ENCODE peak calls at places on chromosomes 7 and 10, in eight cellular contexts. One of them, this sample, is unnamed.

GRCh38 chr7:150988230-150989226 is 2.3 kb upstream of the NOS3 start:
- DNase-seq in lower lobe of right lung: no peak
- DNase-seq in right lobe of liver: peak
- DNase-seq in colonic mucosa: peak
- DNase-seq in GM12865: peak
- DNase-seq in AG04450: no peak
- DNase-seq in left ventricle myocardium inferior: peak
- DNase-seq in uterus: peak
- DNase-seq in this sample: no peak

GRCh38 chr7:12370249-12370648 is 33.4 kb downstream of the VWDE start:
- DNase-seq in colonic mucosa: no peak
- DNase-seq in AG04450: no peak
- DNase-seq in right lobe of liver: no peak
- DNase-seq in uterus: no peak
- DNase-seq in left ventricle myocardium inferior: no peak
- DNase-seq in lower lobe of right lung: no peak
- DNase-seq in GM12865: no peak
- DNase-seq in this sample: no peak

GRCh38 chr10:70757856-70758255 is 27.3 kb downstream of the TBATA start:
- DNase-seq in right lobe of liver: no peak
- DNase-seq in uterus: no peak
- DNase-seq in AG04450: no peak
- DNase-seq in colonic mucosa: no peak
- DNase-seq in lower lobe of right lung: peak
- DNase-seq in GM12865: no peak
- DNase-seq in left ventricle myocardium inferior: no peak
- DNase-seq in this sample: no peak

GRCh38 chr10:131311661-131312260 is at the start of gene TCERG1L:
- DNase-seq in AG04450: no peak
- DNase-seq in uterus: no peak
- DNase-seq in GM12865: no peak
- DNase-seq in lower lobe of right lung: peak
- DNase-seq in colonic mucosa: no peak
- DNase-seq in right lobe of liver: no peak
- DNase-seq in left ventricle myocardium inferior: no peak
- DNase-seq in this sample: no peak

GRCh38 chr10:69729326-69730048 is 72.2 kb upstream of the COL13A1 start:
- DNase-seq in AG04450: no peak
- DNase-seq in lower lobe of right lung: no peak
- DNase-seq in uterus: no peak
- DNase-seq in colonic mucosa: no peak
- DNase-seq in left ventricle myocardium inferior: no peak
- DNase-seq in right lobe of liver: no peak
- DNase-seq in GM12865: no peak
- DNase-seq in this sample: no peak

GRCh38 chr10:25117757-25118156 is 57.0 kb upstream of the GPR158 start:
- DNase-seq in right lobe of liver: no peak
- DNase-seq in lower lobe of right lung: no peak
- DNase-seq in uterus: no peak
- DNase-seq in GM12865: no peak
- DNase-seq in colonic mucosa: no peak
- DNase-seq in AG04450: no peak
- DNase-seq in left ventricle myocardium inferior: no peak
- DNase-seq in this sample: no peak

GRCh38 chr10:133309720-133310398 is 1.1 kb downstream of the ZNF511 start:
- DNase-seq in left ventricle myocardium inferior: peak
- DNase-seq in uterus: peak
- DNase-seq in right lobe of liver: peak
- DNase-seq in AG04450: no peak
- DNase-seq in colonic mucosa: peak
- DNase-seq in lower lobe of right lung: peak
- DNase-seq in GM12865: no peak
- DNase-seq in this sample: no peak

GRCh38 chr7:122885583-122886356 is 490 bp downstream of the CADPS2 start:
- DNase-seq in right lobe of liver: peak
- DNase-seq in left ventricle myocardium inferior: peak
- DNase-seq in AG04450: no peak
- DNase-seq in lower lobe of right lung: peak
- DNase-seq in GM12865: peak
- DNase-seq in colonic mucosa: peak
- DNase-seq in uterus: peak
- DNase-seq in this sample: no peak

GRCh38 chr10:131855763-131856401 is 44.9 kb upstream of the PPP2R2D start:
- DNase-seq in colonic mucosa: no peak
- DNase-seq in GM12865: no peak
- DNase-seq in right lobe of liver: no peak
- DNase-seq in uterus: no peak
- DNase-seq in AG04450: no peak
- DNase-seq in lower lobe of right lung: peak
- DNase-seq in left ventricle myocardium inferior: no peak
- DNase-seq in this sample: no peak

GRCh38 chr7:105429746-105430612 is 41.3 kb upstream of the SRPK2 start:
- DNase-seq in AG04450: peak
- DNase-seq in lower lobe of right lung: no peak
- DNase-seq in right lobe of liver: no peak
- DNase-seq in colonic mucosa: peak
- DNase-seq in left ventricle myocardium inferior: no peak
- DNase-seq in GM12865: peak
- DNase-seq in uterus: peak
- DNase-seq in this sample: peak

GRCh38 chr7:132393789-132394261 is 182.4 kb downstream of the PLXNA4 start:
- DNase-seq in right lobe of liver: no peak
- DNase-seq in AG04450: no peak
- DNase-seq in GM12865: no peak
- DNase-seq in colonic mucosa: no peak
- DNase-seq in lower lobe of right lung: no peak
- DNase-seq in left ventricle myocardium inferior: peak
- DNase-seq in uterus: peak
- DNase-seq in this sample: peak

GRCh38 chr7:74479066-74479781 is 25.5 kb downstream of the GTF2IRD1 start:
- DNase-seq in colonic mucosa: peak
- DNase-seq in GM12865: no peak
- DNase-seq in right lobe of liver: peak
- DNase-seq in AG04450: no peak
- DNase-seq in uterus: peak
- DNase-seq in lower lobe of right lung: peak
- DNase-seq in left ventricle myocardium inferior: peak
- DNase-seq in this sample: no peak

GRCh38 chr10:46251857-46252847 is 34.6 kb upstream of the ANTXRL start:
- DNase-seq in colonic mucosa: peak
- DNase-seq in lower lobe of right lung: no peak
- DNase-seq in GM12865: no peak
- DNase-seq in left ventricle myocardium inferior: peak
- DNase-seq in right lobe of liver: no peak
- DNase-seq in AG04450: no peak
- DNase-seq in uterus: no peak
- DNase-seq in this sample: no peak

GRCh38 chr10:17430647-17431355 is 23.6 kb downstream of the ST8SIA6 start:
- DNase-seq in GM12865: peak
- DNase-seq in uterus: peak
- DNase-seq in colonic mucosa: peak
- DNase-seq in AG04450: peak
- DNase-seq in lower lobe of right lung: peak
- DNase-seq in right lobe of liver: peak
- DNase-seq in left ventricle myocardium inferior: peak
- DNase-seq in this sample: peak

GRCh38 chr7:12674861-12675260 is 12.6 kb upstream of the ARL4A start:
- DNase-seq in right lobe of liver: no peak
- DNase-seq in AG04450: no peak
- DNase-seq in colonic mucosa: peak
- DNase-seq in uterus: no peak
- DNase-seq in GM12865: peak
- DNase-seq in lower lobe of right lung: no peak
- DNase-seq in left ventricle myocardium inferior: no peak
- DNase-seq in this sample: no peak

GRCh38 chr7:79806161-79806734 is 328.4 kb upstream of the GNAI1 start:
- DNase-seq in colonic mucosa: no peak
- DNase-seq in right lobe of liver: no peak
- DNase-seq in left ventricle myocardium inferior: no peak
- DNase-seq in GM12865: no peak
- DNase-seq in AG04450: no peak
- DNase-seq in uterus: no peak
- DNase-seq in lower lobe of right lung: no peak
- DNase-seq in this sample: peak

GRCh38 chr7:127346575-127347256 is 45.8 kb downstream of the ZNF800 start:
- DNase-seq in colonic mucosa: no peak
- DNase-seq in AG04450: no peak
- DNase-seq in right lobe of liver: no peak
- DNase-seq in left ventricle myocardium inferior: no peak
- DNase-seq in GM12865: no peak
- DNase-seq in lower lobe of right lung: no peak
- DNase-seq in uterus: no peak
- DNase-seq in this sample: no peak

GRCh38 chr10:78520737-78521430 is 487.2 kb downstream of the RPS24 start:
- DNase-seq in right lobe of liver: no peak
- DNase-seq in GM12865: no peak
- DNase-seq in colonic mucosa: peak
- DNase-seq in lower lobe of right lung: no peak
- DNase-seq in uterus: no peak
- DNase-seq in left ventricle myocardium inferior: no peak
- DNase-seq in AG04450: no peak
- DNase-seq in this sample: no peak

GRCh38 chr10:32417906-32418547 is 27.9 kb upstream of the CCDC7 start:
- DNase-seq in GM12865: no peak
- DNase-seq in right lobe of liver: no peak
- DNase-seq in left ventricle myocardium inferior: no peak
- DNase-seq in uterus: peak
- DNase-seq in lower lobe of right lung: no peak
- DNase-seq in colonic mucosa: no peak
- DNase-seq in AG04450: peak
- DNase-seq in this sample: peak

GRCh38 chr10:88386878-88387773 is 196.0 kb downstream of the RNLS start:
- DNase-seq in colonic mucosa: peak
- DNase-seq in left ventricle myocardium inferior: no peak
- DNase-seq in uterus: peak
- DNase-seq in right lobe of liver: no peak
- DNase-seq in GM12865: peak
- DNase-seq in lower lobe of right lung: no peak
- DNase-seq in AG04450: peak
- DNase-seq in this sample: peak

GRCh38 chr7:54339074-54339473 is 203.1 kb upstream of the VSTM2A start:
- DNase-seq in GM12865: no peak
- DNase-seq in lower lobe of right lung: no peak
- DNase-seq in colonic mucosa: no peak
- DNase-seq in AG04450: no peak
- DNase-seq in right lobe of liver: no peak
- DNase-seq in left ventricle myocardium inferior: peak
- DNase-seq in uterus: no peak
- DNase-seq in this sample: no peak

GRCh38 chr10:6014241-6014761 is 37.0 kb upstream of the IL15RA start:
- DNase-seq in GM12865: peak
- DNase-seq in lower lobe of right lung: no peak
- DNase-seq in uterus: peak
- DNase-seq in left ventricle myocardium inferior: no peak
- DNase-seq in right lobe of liver: no peak
- DNase-seq in colonic mucosa: peak
- DNase-seq in AG04450: no peak
- DNase-seq in this sample: peak

GRCh38 chr10:109665321-109665720 is 258.0 kb downstream of the XPNPEP1 start:
- DNase-seq in AG04450: no peak
- DNase-seq in uterus: no peak
- DNase-seq in GM12865: no peak
- DNase-seq in left ventricle myocardium inferior: no peak
- DNase-seq in right lobe of liver: no peak
- DNase-seq in colonic mucosa: no peak
- DNase-seq in lower lobe of right lung: no peak
- DNase-seq in this sample: no peak

GRCh38 chr7:23230586-23231195 is 15.9 kb upstream of the GPNMB start:
- DNase-seq in lower lobe of right lung: no peak
- DNase-seq in right lobe of liver: no peak
- DNase-seq in colonic mucosa: no peak
- DNase-seq in AG04450: no peak
- DNase-seq in GM12865: no peak
- DNase-seq in left ventricle myocardium inferior: no peak
- DNase-seq in uterus: no peak
- DNase-seq in this sample: no peak

GRCh38 chr7:69436944-69437343 is 161.3 kb upstream of the AUTS2 start:
- DNase-seq in GM12865: no peak
- DNase-seq in colonic mucosa: peak
- DNase-seq in AG04450: no peak
- DNase-seq in lower lobe of right lung: no peak
- DNase-seq in right lobe of liver: no peak
- DNase-seq in uterus: no peak
- DNase-seq in left ventricle myocardium inferior: no peak
- DNase-seq in this sample: no peak

DNA sequence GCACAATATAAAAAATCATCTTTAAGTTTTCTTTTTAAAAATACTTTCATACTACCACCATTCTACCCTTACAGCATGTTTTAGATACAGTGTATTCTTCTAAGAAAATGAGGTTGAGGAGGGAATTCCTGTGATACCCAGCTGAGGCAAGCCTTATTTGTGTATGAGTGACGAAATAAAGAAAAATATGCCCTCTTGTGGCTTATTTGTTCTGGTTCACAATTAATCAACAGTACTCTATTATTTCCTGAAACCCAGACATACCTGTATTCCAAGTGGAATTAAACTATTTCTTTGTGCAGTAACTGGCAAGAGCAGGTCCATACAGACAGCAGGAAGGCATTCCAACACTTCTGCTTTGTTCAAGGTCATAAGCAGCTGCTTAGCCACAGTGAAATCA is 4.5 kb upstream of the SEMA3D start:
- DNase-seq in right lobe of liver: no peak
- DNase-seq in GM12865: no peak
- DNase-seq in colonic mucosa: no peak
- DNase-seq in lower lobe of right lung: no peak
- DNase-seq in left ventricle myocardium inferior: no peak
- DNase-seq in uterus: no peak
- DNase-seq in AG04450: no peak
- DNase-seq in this sample: no peak
- TF ChIP-seq CTCF in right lobe of liver: peak
- TF ChIP-seq CTCF in GM12865: no peak
- TF ChIP-seq CTCF in colonic mucosa: no peak
- TF ChIP-seq CTCF in lower lobe of right lung: no peak
- TF ChIP-seq CTCF in left ventricle myocardium inferior: peak
- TF ChIP-seq CTCF in uterus: no peak
- TF ChIP-seq CTCF in AG04450: peak
- TF ChIP-seq CTCF in this sample: peak

GRCh38 chr10:101028446-101029244 is 2.3 kb downstream of the PDZD7 start:
- DNase-seq in left ventricle myocardium inferior: no peak
- DNase-seq in right lobe of liver: no peak
- DNase-seq in lower lobe of right lung: no peak
- DNase-seq in AG04450: no peak
- DNase-seq in GM12865: no peak
- DNase-seq in uterus: no peak
- DNase-seq in colonic mucosa: no peak
- DNase-seq in this sample: no peak
- TF ChIP-seq CTCF in left ventricle myocardium inferior: no peak
- TF ChIP-seq CTCF in right lobe of liver: no peak
- TF ChIP-seq CTCF in lower lobe of right lung: no peak
- TF ChIP-seq CTCF in AG04450: no peak
- TF ChIP-seq CTCF in GM12865: no peak
- TF ChIP-seq CTCF in uterus: no peak
- TF ChIP-seq CTCF in colonic mucosa: no peak
- TF ChIP-seq CTCF in this sample: no peak

GRCh38 chr10:86291616-86292340 is 74.8 kb downstream of the GRID1 start:
- DNase-seq in left ventricle myocardium inferior: no peak
- DNase-seq in GM12865: no peak
- DNase-seq in colonic mucosa: peak
- DNase-seq in AG04450: no peak
- DNase-seq in lower lobe of right lung: no peak
- DNase-seq in right lobe of liver: no peak
- DNase-seq in uterus: peak
- DNase-seq in this sample: no peak
- TF ChIP-seq CTCF in left ventricle myocardium inferior: no peak
- TF ChIP-seq CTCF in GM12865: no peak
- TF ChIP-seq CTCF in colonic mucosa: no peak
- TF ChIP-seq CTCF in AG04450: no peak
- TF ChIP-seq CTCF in lower lobe of right lung: no peak
- TF ChIP-seq CTCF in right lobe of liver: no peak
- TF ChIP-seq CTCF in uterus: no peak
- TF ChIP-seq CTCF in this sample: no peak

GRCh38 chr7:140026935-140027334 is 35.8 kb downstream of the PARP12 start:
- DNase-seq in GM12865: no peak
- DNase-seq in left ventricle myocardium inferior: no peak
- DNase-seq in lower lobe of right lung: no peak
- DNase-seq in uterus: no peak
- DNase-seq in colonic mucosa: no peak
- DNase-seq in AG04450: no peak
- DNase-seq in right lobe of liver: no peak
- DNase-seq in this sample: no peak
- TF ChIP-seq CTCF in GM12865: no peak
- TF ChIP-seq CTCF in left ventricle myocardium inferior: no peak
- TF ChIP-seq CTCF in lower lobe of right lung: no peak
- TF ChIP-seq CTCF in uterus: no peak
- TF ChIP-seq CTCF in colonic mucosa: no peak
- TF ChIP-seq CTCF in AG04450: no peak
- TF ChIP-seq CTCF in right lobe of liver: no peak
- TF ChIP-seq CTCF in this sample: no peak

This sample was measured in AG09319.